ENCODE peak calls at places on chromosomes 7 and 10, in five cellular contexts. E is mesendoderm; V is right lobe of liver; M is gastrocnemius medialis; Y is CD4-positive, alpha-beta memory T cell. X is an unnamed sample.

GRCh38 chr7:135499818-135500217 is 10.1 kb downstream of the CNOT4 start:
- DNase-seq in E (no peak), V (no peak), M (no peak), Y (no peak), X (no peak)

GRCh38 chr10:95297402-95297801 is 6.6 kb upstream of the PDLIM1 start:
- DNase-seq in E (no peak), V (no peak), M (no peak), Y (no peak), X (no peak)

GRCh38 chr10:8055420-8056349 is 1.2 kb downstream of the GATA3 start:
- DNase-seq in E (no peak), V (no peak), M (no peak), Y (peak; percentile 48), X (peak; percentile 48)

GRCh38 chr10:87093461-87094372 is 926 bp downstream of the GLUD1 start:
- DNase-seq in E (peak; percentile 69), V (peak; percentile 76), M (peak; percentile 60), Y (peak; percentile 58), X (peak; percentile 83)

GRCh38 chr10:73517166-73517888 is 21.5 kb upstream of the PPP3CB start:
- DNase-seq in E (peak; percentile 62), V (no peak), M (peak; percentile 47), Y (no peak), X (no peak)

GRCh38 chr7:140326116-140326928 is 72.0 kb downstream of the SLC37A3 start:
- DNase-seq in E (peak; percentile 72), V (peak; percentile 63), M (peak; percentile 42), Y (peak; percentile 45), X (peak; percentile 75)

GRCh38 chr10:11434323-11434722 is 177.1 kb downstream of the USP6NL start:
- DNase-seq in E (peak; percentile 56), V (no peak), M (no peak), Y (no peak), X (no peak)

GRCh38 chr10:119207713-119208552 is 562 bp downstream of the GRK5 start:
- DNase-seq in E (no peak), V (peak; percentile 73), M (peak; percentile 24), Y (no peak), X (peak; percentile 54)

GRCh38 chr7:30744075-30744417 is 7.9 kb upstream of the INMT start:
- DNase-seq in E (no peak), V (no peak), M (no peak), Y (no peak), X (no peak)

GRCh38 chr10:6135039-6135438 is 46.2 kb downstream of the RBM17 start:
- DNase-seq in E (no peak), V (no peak), M (no peak), Y (peak; percentile 71), X (no peak)

GRCh38 chr7:116198748-116199410 is 11.5 kb upstream of the TES start:
- DNase-seq in E (no peak), V (no peak), M (no peak), Y (no peak), X (no peak)

GRCh38 chr7:44269943-44270493 is 55.4 kb downstream of the CAMK2B start:
- DNase-seq in E (no peak), V (no peak), M (no peak), Y (no peak), X (no peak)

GRCh38 chr10:76632158-76633051 is 1005.2 kb downstream of the KCNMA1 start:
- DNase-seq in E (peak; percentile 67), V (no peak), M (no peak), Y (no peak), X (peak; percentile 38)

GRCh38 chr7:44634839-44635591 is 28.6 kb downstream of the OGDH start:
- DNase-seq in E (no peak), V (no peak), M (peak; percentile 86), Y (peak; percentile 45), X (no peak)

GRCh38 chr10:71128311-71129010 is 83.9 kb upstream of the UNC5B start:
- DNase-seq in E (no peak), V (no peak), M (no peak), Y (no peak), X (peak; percentile 9)

GRCh38 chr10:15236340-15236739 is 67.8 kb upstream of the NMT2 start:
- DNase-seq in E (no peak), V (no peak), M (no peak), Y (no peak), X (no peak)

GRCh38 chr7:143988986-143989745 is 11.0 kb upstream of the OR6B1 start:
- DNase-seq in E (no peak), V (no peak), M (no peak), Y (no peak), X (no peak)

GRCh38 chr7:33639552-33640197 is 265.7 kb upstream of the BMPER start:
- DNase-seq in E (peak; percentile 91), V (no peak), M (no peak), Y (no peak), X (no peak)

GRCh38 chr10:26238378-26238777 is 21.8 kb downstream of the GAD2 start:
- DNase-seq in E (no peak), V (no peak), M (no peak), Y (no peak), X (no peak)

GRCh38 chr7:46786221-46786951 is 795.5 kb downstream of the TNS3 start:
- DNase-seq in E (peak; percentile 37), V (no peak), M (no peak), Y (no peak), X (no peak)

GRCh38 chr10:70435241-70436085 is 6.0 kb downstream of the NODAL start:
- DNase-seq in E (no peak), V (no peak), M (peak; percentile 49), Y (no peak), X (no peak)

GRCh38 chr10:60591119-60591518 is 187.2 kb upstream of the CDK1 start:
- DNase-seq in E (no peak), V (no peak), M (no peak), Y (no peak), X (no peak)

GRCh38 chr7:69781412-69781846 is 183.2 kb downstream of the AUTS2 start:
- DNase-seq in E (no peak), V (no peak), M (no peak), Y (no peak), X (peak; percentile 43)

GRCh38 chr10:113291413-113291812 is 261.4 kb upstream of the HABP2 start:
- DNase-seq in E (no peak), V (no peak), M (no peak), Y (no peak), X (no peak)

GRCh38 chr7:2710256-2710655 is 22.3 kb downstream of the AMZ1 start:
- DNase-seq in E (no peak), V (no peak), M (no peak), Y (peak; percentile 60), X (no peak)

GRCh38 chr7:100559127-100559526 is 14.6 kb downstream of the SAP25 start:
- DNase-seq in E (no peak), V (no peak), M (no peak), Y (no peak), X (no peak)
- H3K27ac ChIP-seq in E (no peak overlapping the region), V (no peak overlapping the region), M (peak overlapping the region; percentile 18), Y (no peak overlapping the region), X (no peak overlapping the region)

DNA sequence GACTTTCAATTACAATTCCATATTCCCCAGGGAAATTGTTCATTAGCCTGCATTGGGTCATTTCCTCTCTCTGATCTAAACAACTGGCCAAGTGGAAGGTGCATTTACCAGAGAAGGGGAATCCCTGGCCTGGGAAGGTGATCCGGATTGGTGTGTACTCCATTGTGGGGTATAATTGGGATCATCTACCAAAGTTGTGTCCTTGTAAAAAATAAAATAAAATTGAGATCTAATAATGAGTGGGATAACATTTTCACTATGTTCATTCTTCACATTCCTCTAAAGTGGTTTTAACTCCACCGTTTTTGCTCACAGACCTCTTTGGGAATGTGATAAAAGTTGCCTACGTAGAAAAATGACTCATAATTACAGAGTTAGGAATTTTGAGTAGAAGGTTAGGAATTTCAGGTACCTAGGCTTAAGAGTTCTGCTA is 22.8 kb downstream of the ARL5B start:
- DNase-seq in E (no peak), V (no peak), M (no peak), Y (no peak), X (no peak)
- H3K4me1 ChIP-seq in E (no peaks in the 10 kb centered on the region), V (no peaks in the 10 kb centered on the region), M (no peaks in the 10 kb centered on the region), Y (no peaks in the 10 kb centered on the region), X (no peaks in the 10 kb centered on the region)

GRCh38 chr7:1559626-1560590 is 3.9 kb upstream of the TMEM184A start:
- DNase-seq in E (no peak), V (peak; percentile 51), M (no peak), Y (no peak), X (no peak)
- H3K27ac ChIP-seq in E (no peak overlapping the region), V (no peak overlapping the region), M (no peak overlapping the region), Y (no peak overlapping the region), X (no peak overlapping the region)

GRCh38 chr7:107939472-107940145 is 48.6 kb downstream of the DLD start:
- DNase-seq in E (no peak), V (no peak), M (no peak), Y (no peak), X (no peak)

GRCh38 chr7:107937514-107937913 is 46.5 kb downstream of the DLD start:
- DNase-seq in E (no peak), V (no peak), M (no peak), Y (no peak), X (no peak)

GRCh38 chr7:107940146-107940489 is 49.1 kb downstream of the DLD start:
- DNase-seq in E (no peak), V (no peak), M (no peak), Y (no peak), X (no peak)

GRCh38 chr7:107940951-107941350 is 50.0 kb downstream of the DLD start:
- DNase-seq in E (no peak), V (no peak), M (no peak), Y (no peak), X (no peak)

GRCh38 chr7:107938448-107939250 is 47.7 kb downstream of the DLD start:
- DNase-seq in E (no peak), V (no peak), M (no peak), Y (no peak), X (no peak)
- H3K4me1 ChIP-seq in E (no peaks in the 10 kb centered on the region), V (no peaks in the 10 kb centered on the region), M (peaks cover 39% of the 10 kb centered on the region), Y (no peaks in the 10 kb centered on the region), X (peaks cover 4% of the 10 kb centered on the region)

GRCh38 chr7:632831-633210 is 93.7 kb upstream of the DNAAF5 start:
- DNase-seq in E (no peak), V (no peak), M (no peak), Y (no peak), X (no peak)
- H3K27ac ChIP-seq in E (no peak overlapping the region), V (no peak overlapping the region), M (no peak overlapping the region), Y (no peak overlapping the region), X (no peak overlapping the region)

GRCh38 chr10:114938818-114939193 is 811 bp downstream of the TRUB1 start:
- DNase-seq in E (peak; percentile 7), V (no peak), M (no peak), Y (no peak), X (no peak)

GRCh38 chr10:114940735-114941134 is 2.7 kb downstream of the TRUB1 start:
- DNase-seq in E (peak; percentile 8), V (no peak), M (no peak), Y (no peak), X (no peak)

GRCh38 chr10:114937962-114938817 is at the start of gene TRUB1:
- DNase-seq in E (peak; percentile 99), V (peak; percentile 96), M (peak; percentile 94), Y (peak; percentile 87), X (peak; percentile 95)

GRCh38 chr10:114943000-114943399 is 5.0 kb downstream of the TRUB1 start:
- DNase-seq in E (no peak), V (no peak), M (peak; percentile 53), Y (no peak), X (no peak)
- H3K4me1 ChIP-seq in E (no peaks in the 10 kb centered on the region), V (peaks cover 10% of the 10 kb centered on the region), M (peaks cover 36% of the 10 kb centered on the region), Y (peaks cover 15% of the 10 kb centered on the region), X (peaks cover 15% of the 10 kb centered on the region)

DNA sequence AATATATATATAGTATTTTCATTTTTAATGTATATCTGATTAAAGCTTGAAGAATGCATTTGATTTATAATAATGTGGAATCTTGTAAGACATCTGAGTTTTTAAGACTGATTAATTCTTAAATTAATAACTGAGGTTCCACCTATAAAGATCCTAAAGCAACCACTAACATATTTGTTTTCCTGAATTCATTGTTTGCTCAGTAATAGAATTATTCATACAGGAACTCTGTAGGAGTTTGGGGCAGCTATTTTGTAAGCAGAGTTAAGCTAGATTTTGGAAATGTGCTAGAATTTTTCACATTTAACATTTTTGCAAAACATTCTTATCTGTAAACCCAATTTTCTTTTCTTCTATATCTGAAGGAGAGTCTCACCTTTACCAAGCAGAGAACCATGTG is 88.9 kb downstream of the NRCAM start:
- DNase-seq in E (no peak), V (no peak), M (no peak), Y (no peak), X (no peak)
- H3K27ac ChIP-seq in E (no peak overlapping the region), V (no peak overlapping the region), M (no peak overlapping the region), Y (no peak overlapping the region), X (no peak overlapping the region)

X was measured in thyroid gland.